ENCODE peak calls at places on chromosome 16, in four cellular contexts. One of them, this sample, is unnamed.

GRCh38 chr16:30356401-30357084 is 1.4 kb upstream of the CD2BP2 start:
- DNase-seq in aorta: peak; percentile 69
- DNase-seq in thoracic aorta: no peak
- DNase-seq in B cell: no peak
- DNase-seq in this sample: no peak

GRCh38 chr16:87550510-87550961 is 51.8 kb upstream of the JPH3 start:
- DNase-seq in B cell: peak; percentile 45
- DNase-seq in aorta: peak; percentile 88
- DNase-seq in thoracic aorta: no peak
- DNase-seq in this sample: peak; percentile 88

GRCh38 chr16:55274391-55274790 is 49.6 kb upstream of the IRX6 start:
- DNase-seq in aorta: no peak
- DNase-seq in B cell: no peak
- DNase-seq in thoracic aorta: no peak
- DNase-seq in this sample: no peak

GRCh38 chr16:75854117-75854516 is 127.8 kb upstream of the CPHXL start:
- DNase-seq in thoracic aorta: no peak
- DNase-seq in aorta: no peak
- DNase-seq in B cell: no peak
- DNase-seq in this sample: no peak

GRCh38 chr16:84647830-84648594 is at the start of gene KLHL36:
- DNase-seq in B cell: peak; percentile 54
- DNase-seq in thoracic aorta: no peak
- DNase-seq in aorta: peak; percentile 91
- DNase-seq in this sample: peak; percentile 97

GRCh38 chr16:85319984-85320440 is 207.7 kb upstream of the CIBAR2 start:
- DNase-seq in aorta: no peak
- DNase-seq in thoracic aorta: no peak
- DNase-seq in B cell: no peak
- DNase-seq in this sample: no peak

GRCh38 chr16:9049241-9049640 is 42.2 kb upstream of the HAPSTR1 start:
- DNase-seq in thoracic aorta: no peak
- DNase-seq in aorta: no peak
- DNase-seq in B cell: no peak
- DNase-seq in this sample: no peak

GRCh38 chr16:24253192-24253591 is 2.9 kb upstream of the CACNG3 start:
- DNase-seq in B cell: peak; percentile 40
- DNase-seq in thoracic aorta: no peak
- DNase-seq in aorta: no peak
- DNase-seq in this sample: peak; percentile 70

GRCh38 chr16:68404736-68405345 is 43.5 kb downstream of the SMPD3 start:
- DNase-seq in thoracic aorta: no peak
- DNase-seq in B cell: no peak
- DNase-seq in aorta: peak; percentile 10
- DNase-seq in this sample: no peak

GRCh38 chr16:85381738-85382592 is 231.2 kb upstream of the GSE1 start:
- DNase-seq in thoracic aorta: no peak
- DNase-seq in B cell: no peak
- DNase-seq in aorta: no peak
- DNase-seq in this sample: no peak

GRCh38 chr16:24670623-24671454 is 58.6 kb upstream of the TNRC6A start:
- DNase-seq in aorta: peak; percentile 90
- DNase-seq in thoracic aorta: peak; percentile 60
- DNase-seq in B cell: no peak
- DNase-seq in this sample: peak; percentile 65

GRCh38 chr16:20300312-20301097 is 26.8 kb downstream of the GP2 start:
- DNase-seq in B cell: no peak
- DNase-seq in aorta: no peak
- DNase-seq in thoracic aorta: no peak
- DNase-seq in this sample: peak; percentile 67

GRCh38 chr16:3640632-3641501 is 13.6 kb upstream of the DNASE1 start:
- DNase-seq in B cell: no peak
- DNase-seq in aorta: peak; percentile 67
- DNase-seq in thoracic aorta: no peak
- DNase-seq in this sample: no peak

GRCh38 chr16:56551796-56552738 is 12.8 kb upstream of the MT4 start:
- DNase-seq in B cell: no peak
- DNase-seq in aorta: no peak
- DNase-seq in thoracic aorta: no peak
- DNase-seq in this sample: no peak

GRCh38 chr16:27389272-27389961 is 12.6 kb upstream of the IL21R start:
- DNase-seq in thoracic aorta: no peak
- DNase-seq in B cell: peak; percentile 32
- DNase-seq in aorta: no peak
- DNase-seq in this sample: no peak

GRCh38 chr16:67529639-67530012 is 997 bp downstream of the RIPOR1 start:
- DNase-seq in B cell: no peak
- DNase-seq in thoracic aorta: no peak
- DNase-seq in aorta: no peak
- DNase-seq in this sample: no peak

GRCh38 chr16:89922884-89923639 is at the start of gene TUBB3:
- DNase-seq in thoracic aorta: no peak
- DNase-seq in B cell: no peak
- DNase-seq in aorta: peak; percentile 90
- DNase-seq in this sample: peak; percentile 83

GRCh38 chr16:53766304-53767016 is 62.5 kb downstream of the FTO start:
- DNase-seq in thoracic aorta: no peak
- DNase-seq in aorta: no peak
- DNase-seq in B cell: no peak
- DNase-seq in this sample: no peak

GRCh38 chr16:2082171-2082982 is 34.6 kb downstream of the TSC2 start:
- DNase-seq in thoracic aorta: no peak
- DNase-seq in aorta: no peak
- DNase-seq in B cell: no peak
- DNase-seq in this sample: no peak

GRCh38 chr16:50202926-50203624 is 50.0 kb downstream of the TENT4B start:
- DNase-seq in thoracic aorta: no peak
- DNase-seq in B cell: no peak
- DNase-seq in aorta: no peak
- DNase-seq in this sample: no peak

GRCh38 chr16:53950677-53951076 is 246.7 kb downstream of the FTO start:
- DNase-seq in aorta: no peak
- DNase-seq in B cell: no peak
- DNase-seq in thoracic aorta: no peak
- DNase-seq in this sample: no peak

GRCh38 chr16:89123831-89124100 is 30.1 kb downstream of the ACSF3 start:
- DNase-seq in B cell: no peak
- DNase-seq in aorta: peak; percentile 52
- DNase-seq in thoracic aorta: no peak
- DNase-seq in this sample: no peak

GRCh38 chr16:79288046-79288445 is 312.5 kb downstream of the MAF start:
- DNase-seq in thoracic aorta: no peak
- DNase-seq in B cell: no peak
- DNase-seq in aorta: no peak
- DNase-seq in this sample: no peak

GRCh38 chr16:50548659-50549560 is 714 bp downstream of the NKD1 start:
- DNase-seq in aorta: peak; percentile 79
- DNase-seq in B cell: no peak
- DNase-seq in thoracic aorta: no peak
- DNase-seq in this sample: peak; percentile 66

GRCh38 chr16:85870159-85870558 is 28.8 kb upstream of the IRF8 start:
- DNase-seq in thoracic aorta: no peak
- DNase-seq in aorta: no peak
- DNase-seq in B cell: no peak
- DNase-seq in this sample: no peak

GRCh38 chr16:11004351-11004750 is 60.0 kb downstream of the CLEC16A start:
- DNase-seq in thoracic aorta: no peak
- DNase-seq in B cell: no peak
- DNase-seq in aorta: no peak
- DNase-seq in this sample: no peak

GRCh38 chr16:799948-800833 is at the start of gene GNG13:
- DNase-seq in B cell: no peak
- DNase-seq in thoracic aorta: no peak
- DNase-seq in aorta: no peak
- DNase-seq in this sample: no peak

GRCh38 chr16:6335072-6335471 is 997.6 kb upstream of the RBFOX1 start:
- DNase-seq in aorta: no peak
- DNase-seq in B cell: no peak
- DNase-seq in thoracic aorta: no peak
- DNase-seq in this sample: peak; percentile 3

GRCh38 chr16:49181812-49182211 is 99.8 kb downstream of the CBLN1 start:
- DNase-seq in B cell: no peak
- DNase-seq in aorta: no peak
- DNase-seq in thoracic aorta: no peak
- DNase-seq in this sample: no peak

GRCh38 chr16:59878479-59878878 is 1144.4 kb upstream of the GOT2 start:
- DNase-seq in B cell: no peak
- DNase-seq in aorta: no peak
- DNase-seq in thoracic aorta: no peak
- DNase-seq in this sample: no peak

GRCh38 chr16:30183961-30184429 is 593 bp downstream of the CORO1A start:
- DNase-seq in B cell: peak; percentile 92
- DNase-seq in aorta: peak; percentile 77
- DNase-seq in thoracic aorta: no peak
- DNase-seq in this sample: peak; percentile 83

GRCh38 chr16:53821957-53822625 is 118.1 kb downstream of the FTO start:
- DNase-seq in aorta: no peak
- DNase-seq in thoracic aorta: no peak
- DNase-seq in B cell: no peak
- DNase-seq in this sample: no peak

GRCh38 chr16:29148867-29149272 is 164.0 kb downstream of the LAT start:
- DNase-seq in aorta: peak; percentile 81
- DNase-seq in thoracic aorta: no peak
- DNase-seq in B cell: peak; percentile 69
- DNase-seq in this sample: no peak

GRCh38 chr16:65783709-65784474 is 582.6 kb upstream of the CDH5 start:
- DNase-seq in B cell: no peak
- DNase-seq in aorta: no peak
- DNase-seq in thoracic aorta: no peak
- DNase-seq in this sample: no peak

GRCh38 chr16:28569011-28569410 is 15.3 kb downstream of the SGF29 start:
- DNase-seq in aorta: no peak
- DNase-seq in thoracic aorta: no peak
- DNase-seq in B cell: no peak
- DNase-seq in this sample: no peak

GRCh38 chr16:85707528-85708095 is 18.9 kb upstream of the GINS2 start:
- DNase-seq in aorta: no peak
- DNase-seq in B cell: no peak
- DNase-seq in thoracic aorta: no peak
- DNase-seq in this sample: no peak